ENCODE peak calls at places on chromosomes 5 and 9, in eight cellular contexts. F, Y, P, L, O, M, H and Z are unnamed samples.

GRCh38 chr5:891837-892389 is 688 bp downstream of the BRD9 start:
- DNase-seq in M (no peak), P (peak), L (peak), F (no peak), O (peak), H (peak), Y (no peak), Z (no peak)

GRCh38 chr5:151257731-151258715 is 5.0 kb downstream of the GM2A start:
- DNase-seq in H (no peak), O (no peak), L (no peak), M (no peak), P (no peak), F (peak), Y (no peak), Z (no peak)

GRCh38 chr9:7001571-7001970 is 243.8 kb downstream of the KDM4C start:
- DNase-seq in L (no peak), H (no peak), O (no peak), P (no peak), Y (no peak), M (no peak), F (no peak), Z (no peak)

GRCh38 chr9:35828716-35829083 is at the start of gene FAM221B:
- DNase-seq in L (no peak), F (no peak), M (no peak), H (no peak), Y (no peak), O (no peak), P (no peak), Z (no peak)

GRCh38 chr9:137083418-137084004 is 3.3 kb upstream of the MAN1B1 start:
- DNase-seq in O (no peak), H (no peak), M (peak), Y (no peak), L (no peak), F (no peak), P (no peak), Z (peak)

GRCh38 chr9:97714435-97714834 is 17.3 kb upstream of the XPA start:
- DNase-seq in O (no peak), H (peak), Y (no peak), P (no peak), F (no peak), M (peak), L (no peak), Z (no peak)

GRCh38 chr5:135850231-135850630 is 15.8 kb downstream of the SLC25A48 start:
- DNase-seq in L (no peak), Y (no peak), O (no peak), F (no peak), M (no peak), H (no peak), P (no peak), Z (no peak)

GRCh38 chr5:40464461-40464860 is 215.3 kb upstream of the PTGER4 start:
- DNase-seq in M (no peak), F (no peak), L (no peak), O (no peak), P (no peak), H (no peak), Y (no peak), Z (no peak)

GRCh38 chr5:158287643-158288228 is 428.8 kb upstream of the CLINT1 start:
- DNase-seq in H (no peak), Y (no peak), O (peak), L (no peak), F (no peak), P (no peak), M (peak), Z (peak)

GRCh38 chr5:54361683-54362411 is 51.5 kb upstream of the ARL15 start:
- DNase-seq in Y (peak), L (no peak), F (no peak), O (no peak), P (no peak), M (no peak), H (no peak), Z (no peak)